ENCODE peak calls at places on chromosomes 7 and 10, in ten cellular contexts. One of them, this sample, is unnamed.

GRCh38 chr7:65722361-65722792 is 150.5 kb upstream of the VKORC1L1 start:
- DNase-seq in ascending aorta: no peak
- DNase-seq in uterus: peak
- DNase-seq in astrocyte of the spinal cord: peak
- DNase-seq in psoas muscle: peak
- DNase-seq in A549: peak
- DNase-seq in endothelial cell: peak
- DNase-seq in RWPE1: peak
- DNase-seq in HCT116: peak
- DNase-seq in ovary: peak
- DNase-seq in this sample: no peak

GRCh38 chr10:103885617-103886016 is 30.2 kb upstream of the SH3PXD2A start:
- DNase-seq in ascending aorta: no peak
- DNase-seq in uterus: no peak
- DNase-seq in astrocyte of the spinal cord: peak
- DNase-seq in psoas muscle: no peak
- DNase-seq in A549: no peak
- DNase-seq in endothelial cell: no peak
- DNase-seq in RWPE1: no peak
- DNase-seq in HCT116: no peak
- DNase-seq in ovary: no peak
- DNase-seq in this sample: no peak

GRCh38 chr10:126646101-126646500 is 24.4 kb downstream of the C10orf90 start:
- DNase-seq in ascending aorta: no peak
- DNase-seq in uterus: no peak
- DNase-seq in astrocyte of the spinal cord: peak
- DNase-seq in psoas muscle: no peak
- DNase-seq in A549: no peak
- DNase-seq in endothelial cell: no peak
- DNase-seq in RWPE1: peak
- DNase-seq in HCT116: no peak
- DNase-seq in ovary: no peak
- DNase-seq in this sample: peak

GRCh38 chr10:33139191-33139646 is 181.2 kb upstream of the ITGB1 start:
- DNase-seq in ascending aorta: no peak
- DNase-seq in uterus: no peak
- DNase-seq in astrocyte of the spinal cord: no peak
- DNase-seq in psoas muscle: no peak
- DNase-seq in A549: no peak
- DNase-seq in endothelial cell: no peak
- DNase-seq in RWPE1: no peak
- DNase-seq in HCT116: no peak
- DNase-seq in ovary: no peak
- DNase-seq in this sample: no peak

GRCh38 chr10:12367272-12367671 is 17.9 kb downstream of the CAMK1D start:
- DNase-seq in ascending aorta: no peak
- DNase-seq in uterus: no peak
- DNase-seq in astrocyte of the spinal cord: no peak
- DNase-seq in psoas muscle: no peak
- DNase-seq in A549: no peak
- DNase-seq in endothelial cell: no peak
- DNase-seq in RWPE1: no peak
- DNase-seq in HCT116: no peak
- DNase-seq in ovary: no peak
- DNase-seq in this sample: no peak

GRCh38 chr10:110827410-110827809 is 44.3 kb upstream of the PDCD4 start:
- DNase-seq in ascending aorta: no peak
- DNase-seq in uterus: no peak
- DNase-seq in astrocyte of the spinal cord: peak
- DNase-seq in psoas muscle: no peak
- DNase-seq in A549: no peak
- DNase-seq in endothelial cell: no peak
- DNase-seq in RWPE1: peak
- DNase-seq in HCT116: no peak
- DNase-seq in ovary: no peak
- DNase-seq in this sample: no peak

GRCh38 chr7:141649137-141649864 is 52.7 kb downstream of the DENND11 start:
- DNase-seq in ascending aorta: no peak
- DNase-seq in uterus: no peak
- DNase-seq in astrocyte of the spinal cord: no peak
- DNase-seq in psoas muscle: no peak
- DNase-seq in A549: no peak
- DNase-seq in endothelial cell: no peak
- DNase-seq in RWPE1: no peak
- DNase-seq in HCT116: no peak
- DNase-seq in ovary: no peak
- DNase-seq in this sample: no peak

GRCh38 chr7:83921798-83922607 is 272.6 kb downstream of the SEMA3A start:
- DNase-seq in ascending aorta: no peak
- DNase-seq in uterus: no peak
- DNase-seq in astrocyte of the spinal cord: peak
- DNase-seq in psoas muscle: no peak
- DNase-seq in A549: no peak
- DNase-seq in endothelial cell: no peak
- DNase-seq in RWPE1: no peak
- DNase-seq in HCT116: no peak
- DNase-seq in ovary: no peak
- DNase-seq in this sample: no peak

GRCh38 chr10:101630420-101630920 is 42.3 kb downstream of the DPCD start:
- DNase-seq in ascending aorta: no peak
- DNase-seq in uterus: no peak
- DNase-seq in astrocyte of the spinal cord: no peak
- DNase-seq in psoas muscle: no peak
- DNase-seq in A549: no peak
- DNase-seq in endothelial cell: no peak
- DNase-seq in RWPE1: no peak
- DNase-seq in HCT116: no peak
- DNase-seq in ovary: no peak
- DNase-seq in this sample: no peak

GRCh38 chr10:17428616-17429097 is 25.7 kb downstream of the ST8SIA6 start:
- DNase-seq in ascending aorta: no peak
- DNase-seq in uterus: no peak
- DNase-seq in astrocyte of the spinal cord: no peak
- DNase-seq in psoas muscle: no peak
- DNase-seq in A549: no peak
- DNase-seq in endothelial cell: no peak
- DNase-seq in RWPE1: no peak
- DNase-seq in HCT116: no peak
- DNase-seq in ovary: no peak
- DNase-seq in this sample: no peak

GRCh38 chr10:26566525-26567348 is 128.6 kb downstream of the APBB1IP start:
- DNase-seq in ascending aorta: no peak
- DNase-seq in uterus: no peak
- DNase-seq in astrocyte of the spinal cord: no peak
- DNase-seq in psoas muscle: no peak
- DNase-seq in A549: no peak
- DNase-seq in endothelial cell: no peak
- DNase-seq in RWPE1: no peak
- DNase-seq in HCT116: no peak
- DNase-seq in ovary: no peak
- DNase-seq in this sample: no peak

DNA sequence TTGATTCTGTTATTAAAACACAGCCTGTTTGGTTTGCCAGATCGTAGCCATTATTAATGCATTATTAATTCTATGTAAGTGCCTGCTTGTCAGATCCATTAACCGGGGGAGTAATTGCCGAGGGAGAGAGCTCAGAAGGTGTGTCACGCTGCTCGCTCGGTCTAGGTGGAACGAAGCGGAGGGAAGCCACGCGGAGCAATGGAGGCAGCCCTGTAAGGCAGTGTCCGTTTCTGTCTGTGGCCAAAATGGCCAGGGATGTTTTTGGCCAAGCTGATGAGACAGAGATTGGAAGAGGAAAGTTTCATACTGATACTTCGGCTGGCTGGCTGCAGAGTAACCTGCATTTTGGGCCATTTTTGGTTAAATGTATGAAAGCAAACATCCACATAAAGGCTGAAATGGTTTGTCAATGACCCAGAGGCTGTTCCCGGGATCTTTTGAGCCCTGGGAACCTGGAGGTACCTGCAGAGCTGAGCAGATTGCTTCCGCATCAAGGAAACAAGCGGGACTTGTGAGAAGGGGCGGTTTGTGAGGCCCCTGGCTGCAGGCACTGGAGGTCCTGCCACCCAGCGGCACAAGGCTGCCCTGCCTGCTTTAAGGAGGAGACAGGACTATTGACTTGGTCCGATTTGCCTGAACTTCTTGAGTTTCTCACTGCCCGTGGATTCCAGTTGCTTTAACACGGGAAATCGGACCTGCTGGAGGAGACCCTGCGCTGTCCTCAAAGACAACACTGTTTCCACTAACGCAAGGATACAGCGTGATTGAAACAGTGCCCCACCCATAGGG is 129.9 kb downstream of the DNAJB6 start:
- DNase-seq in ascending aorta: no peak
- DNase-seq in uterus: no peak
- DNase-seq in astrocyte of the spinal cord: no peak
- DNase-seq in psoas muscle: no peak
- DNase-seq in A549: no peak
- DNase-seq in endothelial cell: no peak
- DNase-seq in RWPE1: no peak
- DNase-seq in HCT116: no peak
- DNase-seq in ovary: no peak
- DNase-seq in this sample: no peak
- TF ChIP-seq CTCF in ascending aorta: no peak
- TF ChIP-seq CTCF in uterus: no peak
- TF ChIP-seq CTCF in astrocyte of the spinal cord: no peak
- TF ChIP-seq CTCF in psoas muscle: no peak
- TF ChIP-seq CTCF in A549: no peak
- TF ChIP-seq CTCF in endothelial cell: no peak
- TF ChIP-seq CTCF in RWPE1: no peak
- TF ChIP-seq CTCF in HCT116: no peak
- TF ChIP-seq CTCF in ovary: no peak
- TF ChIP-seq CTCF in this sample: no peak

GRCh38 chr7:113010377-113010776 is 76.2 kb downstream of the GPR85 start:
- DNase-seq in ascending aorta: no peak
- DNase-seq in uterus: no peak
- DNase-seq in astrocyte of the spinal cord: no peak
- DNase-seq in psoas muscle: no peak
- DNase-seq in A549: no peak
- DNase-seq in endothelial cell: no peak
- DNase-seq in RWPE1: no peak
- DNase-seq in HCT116: no peak
- DNase-seq in ovary: no peak
- DNase-seq in this sample: no peak

GRCh38 chr7:113013761-113014449 is 72.7 kb downstream of the GPR85 start:
- DNase-seq in ascending aorta: no peak
- DNase-seq in uterus: no peak
- DNase-seq in astrocyte of the spinal cord: no peak
- DNase-seq in psoas muscle: no peak
- DNase-seq in A549: no peak
- DNase-seq in endothelial cell: no peak
- DNase-seq in RWPE1: peak
- DNase-seq in HCT116: no peak
- DNase-seq in ovary: no peak
- DNase-seq in this sample: no peak

GRCh38 chr7:113015038-113015645 is 71.5 kb downstream of the GPR85 start:
- DNase-seq in ascending aorta: no peak
- DNase-seq in uterus: no peak
- DNase-seq in astrocyte of the spinal cord: peak
- DNase-seq in psoas muscle: no peak
- DNase-seq in A549: peak
- DNase-seq in endothelial cell: no peak
- DNase-seq in RWPE1: peak
- DNase-seq in HCT116: peak
- DNase-seq in ovary: no peak
- DNase-seq in this sample: no peak
- TF ChIP-seq CTCF in ascending aorta: peak
- TF ChIP-seq CTCF in uterus: no peak
- TF ChIP-seq CTCF in astrocyte of the spinal cord: peak
- TF ChIP-seq CTCF in psoas muscle: peak
- TF ChIP-seq CTCF in A549: peak
- TF ChIP-seq CTCF in endothelial cell: peak
- TF ChIP-seq CTCF in RWPE1: peak
- TF ChIP-seq CTCF in HCT116: peak
- TF ChIP-seq CTCF in ovary: no peak
- TF ChIP-seq CTCF in this sample: peak

DNA sequence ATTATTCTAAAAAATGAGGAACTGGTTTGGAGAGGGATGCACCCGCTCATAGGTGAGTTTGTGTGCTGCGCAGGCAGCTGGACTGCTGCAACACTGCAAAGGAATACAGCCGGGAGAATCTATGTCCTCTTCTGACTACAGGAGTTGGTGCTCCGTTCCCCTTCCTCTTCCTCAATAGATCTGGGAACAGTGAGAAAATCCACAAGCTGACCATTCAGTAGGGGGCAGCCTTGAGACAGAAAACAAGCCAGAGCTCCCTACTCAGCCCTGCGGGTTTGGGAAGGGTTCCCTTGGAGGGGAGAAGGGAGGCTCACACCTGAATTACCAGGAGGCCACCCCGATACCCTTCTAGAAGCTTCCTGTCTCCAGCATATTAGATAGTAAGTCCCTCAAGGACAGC is 87.3 kb upstream of the FOXI2 start:
- DNase-seq in ascending aorta: no peak
- DNase-seq in uterus: no peak
- DNase-seq in astrocyte of the spinal cord: no peak
- DNase-seq in psoas muscle: no peak
- DNase-seq in A549: no peak
- DNase-seq in endothelial cell: peak
- DNase-seq in RWPE1: no peak
- DNase-seq in HCT116: peak
- DNase-seq in ovary: no peak
- DNase-seq in this sample: no peak
- TF ChIP-seq CTCF in ascending aorta: no peak
- TF ChIP-seq CTCF in uterus: no peak
- TF ChIP-seq CTCF in astrocyte of the spinal cord: no peak
- TF ChIP-seq CTCF in psoas muscle: no peak
- TF ChIP-seq CTCF in A549: peak
- TF ChIP-seq CTCF in endothelial cell: no peak
- TF ChIP-seq CTCF in RWPE1: no peak
- TF ChIP-seq CTCF in HCT116: peak
- TF ChIP-seq CTCF in ovary: no peak
- TF ChIP-seq CTCF in this sample: peak

GRCh38 chr7:38748056-38748610 is 117.0 kb upstream of the AMPH start:
- DNase-seq in ascending aorta: no peak
- DNase-seq in uterus: peak
- DNase-seq in astrocyte of the spinal cord: peak
- DNase-seq in psoas muscle: no peak
- DNase-seq in A549: peak
- DNase-seq in endothelial cell: no peak
- DNase-seq in RWPE1: no peak
- DNase-seq in HCT116: no peak
- DNase-seq in ovary: no peak
- DNase-seq in this sample: no peak
- TF ChIP-seq CTCF in ascending aorta: no peak
- TF ChIP-seq CTCF in uterus: no peak
- TF ChIP-seq CTCF in astrocyte of the spinal cord: peak
- TF ChIP-seq CTCF in psoas muscle: no peak
- TF ChIP-seq CTCF in A549: peak
- TF ChIP-seq CTCF in endothelial cell: peak
- TF ChIP-seq CTCF in RWPE1: peak
- TF ChIP-seq CTCF in HCT116: no peak
- TF ChIP-seq CTCF in ovary: no peak
- TF ChIP-seq CTCF in this sample: peak

DNA sequence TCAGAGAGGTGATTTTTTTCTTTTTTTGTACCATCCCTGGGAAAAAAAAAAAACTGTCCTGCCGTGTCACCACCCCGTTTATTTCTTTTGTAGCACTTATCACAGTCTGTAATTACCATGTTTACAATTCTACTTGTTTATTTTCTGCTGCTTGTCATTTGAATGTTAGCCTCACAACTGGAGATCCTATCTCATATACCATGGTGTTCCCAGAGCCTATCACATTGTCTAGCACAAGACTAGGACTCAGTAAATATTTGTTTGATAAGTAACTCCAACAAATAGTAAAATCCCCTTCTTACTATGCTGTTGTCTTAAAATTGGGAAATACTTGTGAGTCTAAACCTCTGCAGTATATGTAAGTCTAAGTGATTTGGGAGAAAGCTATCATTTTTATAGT is 36.0 kb downstream of the MKLN1 start:
- DNase-seq in ascending aorta: no peak
- DNase-seq in uterus: no peak
- DNase-seq in astrocyte of the spinal cord: no peak
- DNase-seq in psoas muscle: no peak
- DNase-seq in A549: no peak
- DNase-seq in endothelial cell: no peak
- DNase-seq in RWPE1: no peak
- DNase-seq in HCT116: no peak
- DNase-seq in ovary: no peak
- DNase-seq in this sample: no peak
- TF ChIP-seq CTCF in ascending aorta: no peak
- TF ChIP-seq CTCF in uterus: no peak
- TF ChIP-seq CTCF in astrocyte of the spinal cord: no peak
- TF ChIP-seq CTCF in psoas muscle: no peak
- TF ChIP-seq CTCF in A549: no peak
- TF ChIP-seq CTCF in endothelial cell: no peak
- TF ChIP-seq CTCF in RWPE1: no peak
- TF ChIP-seq CTCF in HCT116: no peak
- TF ChIP-seq CTCF in ovary: no peak
- TF ChIP-seq CTCF in this sample: no peak